ENCODE peak calls at places on chromosomes 13 and 19, in seven cellular contexts. G is HCT116, B is H1, N is K562, J is GM12878, X is SK-N-SH, Q is HepG2. E is an unnamed sample.

GRCh38 chr13:28370448-28370847 is 124.5 kb downstream of the FLT1 start:
- DNase-seq in G (no peak), B (no peak), N (no peak), J (no peak), X (no peak), Q (no peak), E (no peak)

GRCh38 chr13:99086869-99087129 is 108.9 kb upstream of the DOCK9 start:
- DNase-seq in G (no peak), B (no peak), N (no peak), J (no peak), X (no peak), Q (no peak), E (no peak)

GRCh38 chr13:90868321-90868920 is 479.1 kb upstream of the MIR17HG start:
- DNase-seq in G (peak; percentile 8), B (no peak), N (peak; percentile 47), J (no peak), X (no peak), Q (peak; percentile 3), E (no peak)

GRCh38 chr13:21812192-21812626 is 141.3 kb downstream of the FGF9 start:
- DNase-seq in G (no peak), B (no peak), N (no peak), J (no peak), X (no peak), Q (peak; percentile 25), E (no peak)

GRCh38 chr19:11481777-11482383 is 1.0 kb upstream of the ELAVL3 start:
- DNase-seq in G (no peak), B (peak; percentile 79), N (peak; percentile 94), J (peak; percentile 54), X (peak; percentile 93), Q (peak; percentile 52), E (no peak)

GRCh38 chr19:13764101-13764807 is at the start of gene MRI1:
- DNase-seq in G (no peak), B (no peak), N (peak; percentile 91), J (no peak), X (peak; percentile 97), Q (peak; percentile 39), E (peak; percentile 78)

GRCh38 chr13:51137250-51137649 is 26.2 kb upstream of the C13orf42 start:
- DNase-seq in G (no peak), B (no peak), N (no peak), J (no peak), X (no peak), Q (no peak), E (no peak)

GRCh38 chr13:31105020-31105800 is 56.5 kb downstream of the HSPH1 start:
- DNase-seq in G (no peak), B (no peak), N (no peak), J (no peak), X (no peak), Q (no peak), E (no peak)

GRCh38 chr13:44311011-44311481 is 62.6 kb upstream of the SERP2 start:
- DNase-seq in G (no peak), B (no peak), N (no peak), J (no peak), X (no peak), Q (no peak), E (peak; percentile 51)

GRCh38 chr13:80946008-80946802 is 605.3 kb upstream of the SPRY2 start:
- DNase-seq in G (no peak), B (no peak), N (no peak), J (no peak), X (no peak), Q (no peak), E (no peak)

GRCh38 chr19:18208098-18208951 is 4.5 kb upstream of the RAB3A start:
- DNase-seq in G (no peak), B (no peak), N (peak; percentile 67), J (no peak), X (peak; percentile 88), Q (no peak), E (no peak)

DNA sequence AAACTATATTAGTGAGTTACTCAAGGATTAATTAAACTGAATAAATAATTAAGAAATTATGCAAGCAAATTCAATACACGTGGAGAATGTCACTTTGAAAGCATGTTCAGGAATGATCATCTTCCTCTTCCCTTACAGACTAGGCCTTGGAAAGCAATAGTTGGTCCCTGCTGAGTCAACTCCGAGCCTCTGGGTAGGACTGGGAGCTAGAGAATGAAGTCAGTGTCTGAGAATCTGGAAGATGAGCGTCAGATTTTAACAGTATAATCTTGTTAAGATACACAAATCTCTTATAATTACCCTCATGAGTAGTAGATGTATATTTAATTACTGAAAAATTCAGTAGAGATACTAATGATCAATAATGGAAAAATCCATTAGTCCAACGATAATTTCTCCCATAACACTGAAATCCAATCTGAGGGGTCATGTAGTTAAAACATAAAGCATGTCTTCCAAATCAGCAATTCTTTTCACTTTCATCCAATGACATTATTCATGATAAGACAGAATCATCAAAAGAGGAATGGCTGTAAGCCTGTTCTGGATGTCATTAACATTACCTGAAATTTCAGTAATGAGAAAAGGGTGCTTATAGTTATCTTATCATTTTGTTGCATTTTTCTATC is 423.0 kb downstream of the DCT start:
- DNase-seq in G (no peak), B (no peak), N (no peak), J (no peak), X (no peak), Q (no peak), E (no peak)
- TF ChIP-seq JUND in G (no peak), B (no peak), N (no peak), J (no peak), X (peak; percentile 19), Q (no peak), E (no peak)

DNA sequence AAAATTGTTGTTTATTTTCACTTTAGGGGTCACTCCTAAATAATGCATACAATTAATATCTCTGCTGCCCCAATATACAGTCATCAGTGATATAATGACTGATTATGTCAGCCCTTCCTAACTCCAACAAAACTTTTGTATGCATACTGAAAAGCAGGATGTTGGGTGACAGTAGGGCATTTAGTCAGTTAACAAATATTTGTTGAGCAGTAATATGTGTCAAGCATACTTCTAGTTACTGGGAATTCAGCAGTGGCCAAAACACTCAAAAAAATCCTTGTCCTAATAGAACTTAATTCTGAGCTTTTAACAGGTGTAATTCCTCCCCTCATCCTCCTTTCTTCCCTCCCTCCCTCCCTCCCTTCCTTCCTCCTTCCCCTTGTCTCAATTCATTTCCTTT is 560.7 kb upstream of the KLHL1 start:
- DNase-seq in G (no peak), B (no peak), N (no peak), J (no peak), X (no peak), Q (peak; percentile 12), E (no peak)
- TF ChIP-seq JUND in G (no peak), B (no peak), N (no peak), J (no peak), X (no peak), Q (no peak), E (no peak)

DNA sequence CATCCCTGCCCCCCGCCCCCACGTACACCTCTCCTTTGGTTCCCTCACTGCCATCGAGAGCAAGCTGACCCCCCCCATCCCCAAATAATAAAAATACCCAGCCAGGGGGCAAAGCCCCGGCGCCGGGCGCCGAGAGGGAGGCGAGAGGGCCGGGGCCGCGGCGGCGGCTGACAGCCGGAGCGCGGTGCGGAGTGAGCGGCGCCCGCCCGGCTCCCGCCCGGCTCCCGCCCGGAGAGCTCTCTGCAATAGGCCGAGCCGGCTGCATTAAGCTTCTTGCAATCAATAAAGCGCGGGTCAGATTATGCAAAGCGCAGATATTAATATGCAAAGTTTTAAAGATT is 40.9 kb downstream of the DEDD2 start:
- DNase-seq in G (no peak), B (no peak), N (no peak), J (no peak), X (peak; percentile 82), Q (no peak), E (no peak)
- TF ChIP-seq JUND in G (no peak), B (no peak), N (no peak), J (no peak), X (no peak), Q (no peak), E (no peak)

DNA sequence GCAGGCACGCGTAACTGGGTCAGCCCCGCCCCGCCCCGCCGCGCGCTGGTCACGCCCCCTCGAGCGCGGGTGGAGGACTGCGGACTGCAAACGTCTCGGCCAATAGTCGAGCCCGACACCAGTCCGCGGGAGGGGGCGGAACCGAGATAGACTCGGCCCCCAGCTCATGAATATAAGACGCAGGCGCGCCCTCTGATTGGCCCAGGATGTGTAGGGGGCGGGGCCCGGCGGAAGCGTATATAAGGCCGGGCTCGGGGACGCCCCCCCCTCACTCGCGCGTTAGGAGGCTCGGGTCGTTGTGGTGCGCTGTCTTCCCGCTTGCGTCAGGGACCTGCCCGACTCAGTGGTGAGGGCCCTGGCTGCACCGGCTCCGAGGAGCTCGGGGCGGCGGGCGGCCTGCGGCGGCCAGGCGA is at the start of gene CIRBP:
- DNase-seq in G (peak; percentile 97), B (peak; percentile 94), N (peak; percentile 97), J (peak; percentile 86), X (peak; percentile 97), Q (peak; percentile 96), E (peak; percentile 98)
- TF ChIP-seq JUND in G (no peak), B (no peak), N (no peak), J (no peak), X (no peak), Q (no peak), E (no peak)

GRCh38 chr19:32748497-32748896 is 28.9 kb downstream of the TDRD12 start:
- DNase-seq in G (no peak), B (no peak), N (peak; percentile 39), J (no peak), X (peak; percentile 33), Q (peak; percentile 12), E (no peak)
- TF ChIP-seq JUND in G (no peak), B (no peak), N (no peak), J (no peak), X (no peak), Q (no peak), E (no peak)

GRCh38 chr13:24684600-24684998 is 4.4 kb downstream of the ATP12A start:
- DNase-seq in G (no peak), B (no peak), N (no peak), J (no peak), X (no peak), Q (no peak), E (peak; percentile 10)
- TF ChIP-seq JUND in G (no peak), B (no peak), N (no peak), J (no peak), X (no peak), Q (no peak), E (no peak)

GRCh38 chr13:84653915-84654534 is 771.8 kb upstream of the SLITRK1 start:
- DNase-seq in G (no peak), B (no peak), N (no peak), J (no peak), X (no peak), Q (no peak), E (no peak)

GRCh38 chr13:84658881-84659661 is 776.8 kb upstream of the SLITRK1 start:
- DNase-seq in G (no peak), B (no peak), N (no peak), J (no peak), X (no peak), Q (no peak), E (no peak)

GRCh38 chr13:84651288-84651687 is 769.0 kb upstream of the SLITRK1 start:
- DNase-seq in G (no peak), B (no peak), N (no peak), J (no peak), X (no peak), Q (peak; percentile 33), E (peak; percentile 2)

GRCh38 chr13:84655677-84656076 is 773.4 kb upstream of the SLITRK1 start:
- DNase-seq in G (no peak), B (no peak), N (no peak), J (no peak), X (no peak), Q (no peak), E (no peak)

GRCh38 chr13:84654654-84655244 is 772.5 kb upstream of the SLITRK1 start:
- DNase-seq in G (no peak), B (peak; percentile 84), N (no peak), J (no peak), X (no peak), Q (no peak), E (no peak)
- TF ChIP-seq JUND in G (no peak), B (peak; percentile 20), N (no peak), J (no peak), X (no peak), Q (no peak), E (no peak)

E was measured in T47D.